ENCODE peak calls at places on chromosome 5, in seven cellular contexts. Z is ovary, A is suprapubic skin, X is A549, W is HepG2, C is H1, F is tibial nerve. V is an unnamed sample.

GRCh38 chr5:125798311-125798710 is 624.9 kb upstream of the GRAMD2B start:
- DNase-seq in Z (no peak), A (no peak), X (no peak), W (no peak), C (no peak), F (no peak), V (no peak)

GRCh38 chr5:34863947-34864346 is 25.0 kb downstream of the TTC23L start:
- DNase-seq in Z (no peak), A (no peak), X (no peak), W (no peak), C (no peak), F (no peak), V (no peak)

GRCh38 chr5:17081142-17081541 is 136.3 kb upstream of the BASP1 start:
- DNase-seq in Z (no peak), A (no peak), X (no peak), W (no peak), C (no peak), F (no peak), V (no peak)

GRCh38 chr5:147690595-147690994 is 91.9 kb downstream of the JAKMIP2 start:
- DNase-seq in Z (no peak), A (no peak), X (no peak), W (peak; percentile 25), C (no peak), F (no peak), V (peak; percentile 30)

GRCh38 chr5:17305024-17305423 is 87.6 kb downstream of the BASP1 start:
- DNase-seq in Z (no peak), A (no peak), X (peak; percentile 44), W (no peak), C (no peak), F (no peak), V (no peak)

GRCh38 chr5:41891066-41891707 is 13.0 kb upstream of the RIMOC1 start:
- DNase-seq in Z (no peak), A (no peak), X (no peak), W (no peak), C (no peak), F (no peak), V (no peak)

GRCh38 chr5:103669615-103670014 is 107.0 kb upstream of the NUDT12 start:
- DNase-seq in Z (no peak), A (no peak), X (no peak), W (no peak), C (no peak), F (no peak), V (no peak)

GRCh38 chr5:7828269-7828668 is 22.7 kb downstream of the CFAP90 start:
- DNase-seq in Z (no peak), A (no peak), X (no peak), W (no peak), C (no peak), F (no peak), V (peak; percentile 67)

GRCh38 chr5:174459832-174460448 is 264.4 kb upstream of the MSX2 start:
- DNase-seq in Z (no peak), A (no peak), X (no peak), W (no peak), C (no peak), F (no peak), V (no peak)

GRCh38 chr5:127746756-127747155 is 43.6 kb downstream of the CCDC192 start:
- DNase-seq in Z (no peak), A (no peak), X (peak; percentile 33), W (no peak), C (no peak), F (no peak), V (no peak)

GRCh38 chr5:95808013-95808685 is 14.4 kb downstream of the GLRX start:
- DNase-seq in Z (no peak), A (no peak), X (no peak), W (no peak), C (no peak), F (no peak), V (no peak)
- H3K4me1 ChIP-seq in Z (peaks cover 6% of the 10 kb centered on the region), A (peaks cover 32% of the 10 kb centered on the region), X (peaks cover 69% of the 10 kb centered on the region), W (peaks cover 67% of the 10 kb centered on the region), C (peaks cover 11% of the 10 kb centered on the region), F (no peaks in the 10 kb centered on the region), V (peaks cover 74% of the 10 kb centered on the region)

GRCh38 chr5:78503958-78504357 is 143.5 kb downstream of the SCAMP1 start:
- DNase-seq in Z (no peak), A (no peak), X (no peak), W (no peak), C (no peak), F (no peak), V (no peak)
- H3K27ac ChIP-seq in Z (no peak overlapping the region), A (peak overlapping the region; percentile 61), X (no peak overlapping the region), W (no peak overlapping the region), C (no peak overlapping the region), F (no peak overlapping the region), V (peak overlapping the region; percentile 80)

DNA sequence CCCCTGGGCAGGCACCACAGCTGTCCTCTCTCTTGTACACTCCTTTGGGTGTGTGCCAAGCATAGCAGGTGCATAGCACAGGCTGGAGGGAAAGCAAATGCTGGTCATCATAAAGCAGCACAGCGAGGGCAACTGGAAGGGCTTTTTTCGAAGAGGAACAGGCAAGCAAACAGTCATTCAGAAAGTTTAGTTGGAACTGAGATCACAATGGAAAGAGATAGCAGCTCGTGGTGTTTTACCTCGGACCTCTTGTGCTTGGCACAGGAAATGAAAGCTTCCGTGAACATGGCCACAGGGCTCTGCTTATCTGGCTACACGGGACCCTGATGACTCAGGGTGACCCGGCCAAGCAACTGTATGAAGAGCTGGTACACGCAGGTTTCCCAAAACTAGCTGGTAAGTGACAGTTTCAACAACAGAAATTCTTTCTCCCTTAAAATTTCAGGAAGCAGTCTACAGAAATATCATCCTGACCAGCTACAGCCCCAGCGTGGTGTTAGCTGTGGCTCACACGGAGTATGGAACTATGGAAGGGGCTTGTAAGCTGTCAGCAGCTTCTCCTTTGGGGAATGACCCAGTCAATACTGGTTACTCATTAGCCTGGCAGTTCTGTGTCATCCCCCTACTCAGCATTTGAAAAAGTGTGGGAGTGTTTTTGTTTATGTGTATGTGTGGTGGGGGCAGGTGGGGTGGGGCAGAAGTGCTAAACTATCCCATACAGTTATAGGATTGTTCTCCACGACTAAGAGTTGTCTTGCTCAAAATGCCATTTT is 48.1 kb downstream of the POC5 start:
- DNase-seq in Z (peak; percentile 37), A (no peak), X (peak; percentile 40), W (peak; percentile 39), C (no peak), F (no peak), V (peak; percentile 62)
- TF ChIP-seq EP300 in Z (no peak), A (no peak), X (no peak), W (no peak), C (no peak), F (peak; percentile 41), V (no peak)

GRCh38 chr5:71778678-71779276 is 59.7 kb downstream of the CARTPT start:
- DNase-seq in Z (no peak), A (no peak), X (peak; percentile 45), W (peak; percentile 15), C (no peak), F (peak; percentile 29), V (no peak)
- H3K4me1 ChIP-seq in Z (no peaks in the 10 kb centered on the region), A (peaks cover 15% of the 10 kb centered on the region), X (peaks cover 11% of the 10 kb centered on the region), W (peaks cover 12% of the 10 kb centered on the region), C (no peaks in the 10 kb centered on the region), F (no peaks in the 10 kb centered on the region), V (peaks cover 12% of the 10 kb centered on the region)

DNA sequence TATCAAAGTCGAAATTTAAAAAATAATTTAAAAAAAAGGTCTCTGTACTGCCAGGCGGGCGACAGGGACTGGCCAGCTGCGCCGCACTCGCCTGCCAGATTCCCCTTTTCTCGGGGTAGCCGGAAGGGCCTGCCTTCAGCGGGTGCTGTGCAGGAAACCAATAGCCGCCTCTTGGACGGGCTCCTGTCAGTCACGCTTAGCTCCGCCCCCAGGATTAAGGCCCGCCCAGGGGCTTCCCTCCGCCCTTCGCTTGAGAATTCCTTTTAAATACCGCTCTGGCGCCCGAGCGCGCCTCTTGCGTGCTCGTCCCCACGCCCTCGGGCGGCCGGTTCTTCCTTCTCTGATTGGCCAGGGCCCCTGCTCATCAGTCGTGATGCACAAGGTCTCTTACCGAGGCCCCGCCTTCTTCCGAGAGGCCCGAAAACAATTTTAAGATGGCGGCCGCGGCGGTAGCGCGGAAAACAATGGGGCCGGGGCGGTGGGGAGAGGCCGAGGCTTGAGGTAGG is at the start of gene MAML1:
- DNase-seq in Z (peak; percentile 100), A (peak; percentile 100), X (peak; percentile 94), W (peak; percentile 99), C (peak; percentile 100), F (peak; percentile 100), V (peak; percentile 100)
- H3K27ac ChIP-seq in Z (peak within 1 kb of the TSS; percentile 87), A (peak within 1 kb of the TSS; percentile 98), X (peak within 1 kb of the TSS; percentile 88), W (peak within 1 kb of the TSS; percentile 88), C (peak within 1 kb of the TSS; percentile 85), F (peak within 1 kb of the TSS; percentile 96), V (peak within 1 kb of the TSS; percentile 91)

GRCh38 chr5:157384971-157385709 is 74.9 kb upstream of the NIPAL4 start:
- DNase-seq in Z (no peak), A (no peak), X (peak; percentile 55), W (no peak), C (peak; percentile 51), F (peak; percentile 65), V (no peak)
- TF ChIP-seq EP300 in Z (peak; percentile 34), A (no peak), X (peak; percentile 73), W (no peak), C (no peak), F (peak; percentile 25), V (no peak)

DNA sequence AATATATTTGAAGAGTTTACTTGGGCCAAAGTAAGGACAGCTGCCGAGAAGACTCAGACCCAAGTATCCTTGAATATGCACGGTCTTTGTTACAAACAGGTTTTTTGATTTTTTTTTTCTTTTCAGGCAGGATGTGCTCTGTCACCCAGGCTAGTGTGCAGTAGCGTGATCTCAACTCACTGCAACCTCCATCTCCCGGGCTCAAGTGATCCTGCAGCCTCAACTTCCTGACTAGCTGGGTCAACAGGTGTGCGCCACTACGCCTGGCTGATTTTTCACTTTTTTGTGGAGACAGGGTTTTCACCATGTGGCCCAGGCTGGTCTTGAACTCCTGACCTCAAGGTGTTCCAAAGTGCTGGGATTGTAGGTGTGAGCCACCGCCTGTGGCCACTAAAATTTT is 27.4 kb downstream of the JMY start:
- DNase-seq in Z (no peak), A (no peak), X (no peak), W (no peak), C (no peak), F (no peak), V (no peak)
- H3K4me1 ChIP-seq in Z (peaks cover 2% of the 10 kb centered on the region), A (no peaks in the 10 kb centered on the region), X (no peaks in the 10 kb centered on the region), W (peaks cover 16% of the 10 kb centered on the region), C (peaks cover 16% of the 10 kb centered on the region), F (no peaks in the 10 kb centered on the region), V (peaks cover 18% of the 10 kb centered on the region)